ENCODE peak calls at places on chromosomes 3 and 15, in seven cellular contexts. E, S, G, O, R, F and Z are unnamed samples.

GRCh38 chr15:79539426-79539825 is 107.3 kb downstream of the MINAR1 start:
- DNase-seq in F (no peak), E (no peak), G (no peak), O (no peak), R (no peak), S (no peak), Z (no peak)

GRCh38 chr3:128145279-128145678 is 8.0 kb upstream of the EEFSEC start:
- DNase-seq in S (peak), O (no peak), G (no peak), R (no peak), F (no peak), E (no peak), Z (no peak)

GRCh38 chr3:12730511-12731234 is 28.4 kb downstream of the TMEM40 start:
- DNase-seq in G (no peak), S (no peak), R (no peak), F (no peak), E (no peak), O (no peak), Z (no peak)

GRCh38 chr3:109731639-109732473 is 394.5 kb upstream of the DPPA4 start:
- DNase-seq in G (peak), E (peak), R (peak), S (no peak), F (peak), O (peak), Z (peak)

GRCh38 chr3:129015388-129016105 is 14.4 kb downstream of the EFCC1 start:
- DNase-seq in R (no peak), F (peak), E (peak), S (peak), O (no peak), G (no peak), Z (no peak)

GRCh38 chr3:70824785-70825184 is 512.3 kb upstream of the MDFIC2 start:
- DNase-seq in O (no peak), E (peak), R (peak), S (no peak), G (peak), F (peak), Z (no peak)

GRCh38 chr3:39879581-39879980 is 70.2 kb downstream of the MYRIP start:
- DNase-seq in E (no peak), O (no peak), R (no peak), S (no peak), F (no peak), G (no peak), Z (no peak)

GRCh38 chr3:127529346-127530188 is 61.0 kb downstream of the TPRA1 start:
- DNase-seq in G (no peak), F (no peak), R (no peak), O (peak), S (no peak), E (no peak), Z (no peak)

GRCh38 chr15:74873756-74874424 is 725 bp upstream of the SCAMP2 start:
- DNase-seq in E (peak), G (no peak), R (no peak), F (peak), O (no peak), S (peak), Z (no peak)

GRCh38 chr3:171996178-171996817 is 43.1 kb upstream of the FNDC3B start:
- DNase-seq in G (no peak), F (no peak), E (no peak), S (no peak), R (no peak), O (no peak), Z (no peak)

GRCh38 chr15:47484119-47484518 is 233.2 kb upstream of the SEMA6D start:
- DNase-seq in S (no peak), O (no peak), E (peak), F (peak), G (no peak), R (no peak), Z (no peak)

GRCh38 chr3:128993461-128994172 is at the start of gene CFAP92:
- DNase-seq in G (no peak), F (peak), O (peak), R (peak), E (peak), S (peak), Z (peak)

GRCh38 chr15:55917881-55918296 is 75.5 kb downstream of the NEDD4 start:
- DNase-seq in G (peak), E (peak), R (peak), F (peak), O (no peak), S (no peak), Z (no peak)

GRCh38 chr15:67184208-67184925 is 70.1 kb downstream of the AAGAB start:
- DNase-seq in E (no peak), F (no peak), S (no peak), R (no peak), G (no peak), O (no peak), Z (no peak)

GRCh38 chr15:77508541-77509505 is 88.1 kb downstream of the HMG20A start:
- DNase-seq in R (peak), E (peak), F (peak), G (no peak), O (peak), S (peak), Z (no peak)

GRCh38 chr15:57319226-57319918 is 56.9 kb upstream of the CGNL1 start:
- DNase-seq in F (no peak), E (no peak), O (no peak), R (no peak), S (no peak), G (no peak), Z (no peak)

GRCh38 chr3:49593046-49593445 is 38.8 kb downstream of the BSN start:
- DNase-seq in E (no peak), G (no peak), S (no peak), F (peak), R (no peak), O (no peak), Z (no peak)

GRCh38 chr15:69982037-69982436 is 115.7 kb downstream of the TLE3 start:
- DNase-seq in O (no peak), G (no peak), E (no peak), R (no peak), S (no peak), F (no peak), Z (no peak)

GRCh38 chr15:69979269-69979668 is 118.4 kb downstream of the TLE3 start:
- DNase-seq in S (no peak), O (peak), R (no peak), G (no peak), F (peak), E (no peak), Z (no peak)

GRCh38 chr15:69979783-69980182 is 117.9 kb downstream of the TLE3 start:
- DNase-seq in F (no peak), R (no peak), G (no peak), O (peak), E (no peak), S (no peak), Z (no peak)

GRCh38 chr15:69978603-69979002 is 119.1 kb downstream of the TLE3 start:
- DNase-seq in O (no peak), F (no peak), E (no peak), R (no peak), G (no peak), S (no peak), Z (no peak)

DNA sequence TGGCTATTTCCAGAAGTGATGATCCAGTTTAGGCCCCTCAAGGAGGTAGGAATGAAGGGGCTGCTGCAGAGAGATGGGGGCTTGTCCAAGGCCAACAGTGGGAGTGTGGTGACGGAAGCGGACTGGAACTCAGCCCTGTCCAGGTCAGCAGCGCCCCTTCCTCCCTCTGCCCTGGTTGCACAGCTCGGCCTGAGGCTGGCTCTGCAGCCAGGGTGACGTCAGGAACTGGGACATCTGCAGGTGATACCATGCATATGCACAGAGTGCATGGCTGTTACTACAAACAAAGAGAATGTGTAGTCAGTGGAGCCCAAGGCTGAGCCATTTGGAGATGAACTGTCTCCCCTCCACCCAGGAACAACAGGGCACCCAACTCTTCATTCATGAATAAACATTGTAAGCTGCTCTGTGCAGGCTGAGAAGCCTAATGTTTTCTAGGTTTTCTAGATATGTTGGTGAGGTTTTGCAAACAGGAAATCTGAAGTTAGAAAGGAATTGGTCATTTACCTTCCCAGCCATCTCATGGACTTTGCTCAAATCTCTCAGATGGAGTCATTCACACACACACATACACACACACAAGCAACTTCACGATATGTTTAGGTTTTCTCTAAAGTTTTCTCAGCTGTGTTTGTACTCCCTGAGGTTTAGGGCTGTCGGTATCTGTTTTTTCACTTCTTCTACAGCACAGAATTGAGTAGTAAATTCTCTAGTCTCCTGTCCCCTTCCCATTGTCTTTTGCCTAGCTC is 117.2 kb downstream of the TLE3 start:
- DNase-seq in E (no peak), G (no peak), O (no peak), R (no peak), S (no peak), F (no peak), Z (no peak)
- TF ChIP-seq CTCF in E (no peak), G (no peak), O (no peak), R (no peak), S (no peak), F (no peak), Z (no peak)

GRCh38 chr3:142363936-142364467 is 83.8 kb downstream of the XRN1 start:
- DNase-seq in R (no peak), G (no peak), S (no peak), F (no peak), E (no peak), O (no peak), Z (no peak)

GRCh38 chr3:142366434-142366833 is 81.4 kb downstream of the XRN1 start:
- DNase-seq in O (no peak), F (peak), S (no peak), R (no peak), E (peak), G (no peak), Z (no peak)
- TF ChIP-seq CTCF in O (no peak), F (peak), S (no peak), R (peak), E (peak), G (no peak), Z (peak)

GRCh38 chr3:98343647-98344507 is 9.8 kb upstream of the OR5K4 start:
- DNase-seq in R (no peak), G (no peak), E (peak), S (no peak), O (peak), F (peak), Z (no peak)
- TF ChIP-seq CTCF in R (peak), G (peak), E (peak), S (peak), O (peak), F (peak), Z (peak)

GRCh38 chr3:112531358-112531781 is 30.4 kb downstream of the ATG3 start:
- DNase-seq in R (peak), F (peak), G (no peak), E (peak), O (peak), S (no peak), Z (no peak)
- TF ChIP-seq CTCF in R (peak), F (peak), G (no peak), E (peak), O (peak), S (peak), Z (peak)

GRCh38 chr3:22728406-22728805 is 474.7 kb upstream of the UBE2E2 start:
- DNase-seq in O (no peak), R (no peak), G (no peak), F (no peak), S (no peak), E (no peak), Z (no peak)

GRCh38 chr3:22729212-22729611 is 473.9 kb upstream of the UBE2E2 start:
- DNase-seq in G (no peak), S (no peak), E (no peak), R (peak), F (no peak), O (no peak), Z (no peak)

GRCh38 chr3:22731901-22732300 is 471.2 kb upstream of the UBE2E2 start:
- DNase-seq in R (no peak), E (no peak), G (no peak), S (no peak), O (no peak), F (no peak), Z (no peak)

GRCh38 chr3:22730701-22731100 is 472.4 kb upstream of the UBE2E2 start:
- DNase-seq in F (no peak), G (no peak), S (no peak), O (no peak), E (no peak), R (no peak), Z (no peak)

GRCh38 chr3:22729981-22730380 is 473.1 kb upstream of the UBE2E2 start:
- DNase-seq in R (no peak), G (no peak), S (no peak), E (peak), O (no peak), F (peak), Z (no peak)
- TF ChIP-seq CTCF in R (peak), G (no peak), S (no peak), E (peak), O (peak), F (peak), Z (peak)

GRCh38 chr15:31867536-31868442 is 162.5 kb upstream of the CHRNA7 start:
- DNase-seq in O (peak), G (no peak), E (peak), F (peak), S (peak), R (peak), Z (peak)
- TF ChIP-seq CTCF in O (peak), G (peak), E (peak), F (peak), S (peak), R (peak), Z (peak)

GRCh38 chr3:191502583-191502982 is 41.6 kb downstream of the PYDC2 start:
- DNase-seq in R (no peak), F (peak), S (no peak), E (no peak), G (no peak), O (no peak), Z (no peak)
- TF ChIP-seq CTCF in R (peak), F (peak), S (peak), E (peak), G (no peak), O (no peak), Z (peak)

GRCh38 chr15:85004551-85004950 is 22.9 kb downstream of the PDE8A start:
- DNase-seq in S (no peak), R (no peak), F (no peak), O (no peak), E (no peak), G (no peak), Z (no peak)

GRCh38 chr15:85006201-85006600 is 24.5 kb downstream of the PDE8A start:
- DNase-seq in R (no peak), G (no peak), F (no peak), O (no peak), S (no peak), E (no peak), Z (no peak)

GRCh38 chr15:85006655-85007054 is 25.0 kb downstream of the PDE8A start:
- DNase-seq in R (no peak), E (no peak), F (no peak), S (no peak), G (no peak), O (no peak), Z (no peak)

GRCh38 chr15:85005744-85006143 is 24.1 kb downstream of the PDE8A start:
- DNase-seq in E (no peak), F (no peak), S (peak), O (no peak), R (no peak), G (no peak), Z (no peak)

DNA sequence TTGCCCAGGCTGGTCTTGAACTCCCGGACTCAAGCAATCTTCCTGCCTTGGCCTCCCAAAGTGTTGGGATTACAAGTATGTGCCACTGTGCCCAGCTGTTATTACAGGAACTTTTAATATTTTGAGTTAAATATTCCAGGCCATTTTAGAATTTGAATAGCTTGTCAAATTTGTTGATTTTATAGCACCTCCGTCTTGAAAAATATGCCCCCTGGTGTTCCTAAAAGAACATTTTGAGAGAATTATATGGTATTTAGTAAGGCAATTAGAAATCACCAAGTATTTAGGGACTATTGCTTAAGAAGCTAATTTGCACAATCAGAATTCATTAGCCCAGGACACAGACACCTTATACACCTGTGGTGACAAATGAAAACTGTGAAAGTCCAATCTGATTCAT is 23.7 kb downstream of the PDE8A start:
- DNase-seq in E (no peak), O (no peak), F (peak), S (no peak), R (no peak), G (no peak), Z (no peak)
- TF ChIP-seq CTCF in E (peak), O (no peak), F (no peak), S (no peak), R (peak), G (no peak), Z (no peak)